ENCODE peak calls at places on chromosomes 16 and 17, in five cellular contexts. O is astrocyte; C is ovary; R is body of pancreas; D is CD4-positive, alpha-beta T cell. U is an unnamed sample.
A peak's percentile ranks its signal among the peaks of the same experiment; 100 is the strongest.

GRCh38 chr17:1031711-1032110 is 34.8 kb downstream of the TIMM22 start:
- DNase-seq in O (peak; percentile 33), C (peak; percentile 80), R (peak; percentile 32), D (no peak), U (peak; percentile 85)

GRCh38 chr17:27457731-27458523 is 1.7 kb downstream of the KSR1 start:
- DNase-seq in O (no peak), C (no peak), R (no peak), D (no peak), U (no peak)

GRCh38 chr16:56848056-56848936 is 16.7 kb upstream of the SLC12A3 start:
- DNase-seq in O (peak; percentile 81), C (peak; percentile 50), R (peak; percentile 56), D (no peak), U (no peak)

GRCh38 chr16:10296956-10297340 is 88.9 kb upstream of the ATF7IP2 start:
- DNase-seq in O (no peak), C (no peak), R (no peak), D (no peak), U (no peak)

GRCh38 chr16:5442054-5442453 is 344.5 kb upstream of the EEF2KMT start:
- DNase-seq in O (no peak), C (no peak), R (no peak), D (no peak), U (no peak)

GRCh38 chr16:75238853-75239371 is 12.5 kb downstream of the BCAR1 start:
- DNase-seq in O (no peak), C (no peak), R (no peak), D (no peak), U (no peak)

GRCh38 chr17:44587339-44587738 is 30.1 kb downstream of the FZD2 start:
- DNase-seq in O (peak; percentile 98), C (peak; percentile 22), R (peak; percentile 47), D (no peak), U (peak; percentile 33)

GRCh38 chr17:41976142-41976768 is 9.7 kb downstream of the CNP start:
- DNase-seq in O (no peak), C (peak; percentile 65), R (no peak), D (no peak), U (no peak)

GRCh38 chr17:28033972-28034714 is 8.3 kb upstream of the NLK start:
- DNase-seq in O (peak; percentile 92), C (no peak), R (no peak), D (no peak), U (no peak)

GRCh38 chr17:81556863-81557262 is 4.7 kb upstream of the FAAP100 start:
- DNase-seq in O (no peak), C (no peak), R (no peak), D (no peak), U (no peak)

GRCh38 chr17:15465045-15465701 is 2.2 kb downstream of the CDRT4 start:
- DNase-seq in O (no peak), C (no peak), R (no peak), D (no peak), U (no peak)

GRCh38 chr17:43576563-43577229 is 30.6 kb upstream of the ETV4 start:
- DNase-seq in O (no peak), C (peak; percentile 72), R (peak; percentile 69), D (peak; percentile 62), U (peak; percentile 67)

GRCh38 chr16:53281859-53282258 is 152.4 kb upstream of the RBL2 start:
- DNase-seq in O (no peak), C (no peak), R (no peak), D (no peak), U (no peak)

GRCh38 chr16:12661656-12662172 is 142.0 kb downstream of the CPPED1 start:
- DNase-seq in O (no peak), C (no peak), R (no peak), D (no peak), U (peak; percentile 30)

GRCh38 chr16:66660422-66661209 is 35.9 kb downstream of the CMTM4 start:
- DNase-seq in O (peak; percentile 88), C (peak; percentile 66), R (peak; percentile 75), D (no peak), U (peak; percentile 57)

GRCh38 chr16:68368602-68368944 is 57.8 kb downstream of the PRMT7 start:
- DNase-seq in O (no peak), C (no peak), R (no peak), D (no peak), U (no peak)

GRCh38 chr17:50550661-50551432 is 3.9 kb downstream of the SPATA20 start:
- DNase-seq in O (peak; percentile 60), C (peak; percentile 90), R (peak; percentile 85), D (no peak), U (peak; percentile 84)

GRCh38 chr17:75965468-75965867 is 13.5 kb downstream of the ACOX1 start:
- DNase-seq in O (no peak), C (no peak), R (no peak), D (no peak), U (no peak)

GRCh38 chr17:82303944-82304808 is 13.2 kb downstream of the CD7 start:
- DNase-seq in O (no peak), C (peak; percentile 49), R (no peak), D (no peak), U (no peak)

GRCh38 chr17:79504181-79504605 is 106.7 kb downstream of the RBFOX3 start:
- DNase-seq in O (no peak), C (no peak), R (no peak), D (no peak), U (no peak)

GRCh38 chr17:13306310-13306962 is 288.6 kb upstream of the ELAC2 start:
- DNase-seq in O (peak; percentile 74), C (no peak), R (peak; percentile 54), D (no peak), U (peak; percentile 25)

GRCh38 chr16:57759541-57760356 is 24.2 kb downstream of the KATNB1 start:
- DNase-seq in O (no peak), C (no peak), R (no peak), D (no peak), U (no peak)

GRCh38 chr17:21288581-21289017 is 4.1 kb downstream of the MAP2K3 start:
- DNase-seq in O (no peak), C (no peak), R (peak; percentile 44), D (no peak), U (no peak)

GRCh38 chr16:30652718-30653117 is 2.0 kb downstream of the PRR14 start:
- DNase-seq in O (no peak), C (no peak), R (no peak), D (no peak), U (no peak)

GRCh38 chr16:30655815-30656347 is 2.4 kb upstream of the FBRS start:
- DNase-seq in O (no peak), C (no peak), R (no peak), D (no peak), U (no peak)

GRCh38 chr16:30656974-30657865 is 1.0 kb upstream of the FBRS start:
- DNase-seq in O (no peak), C (no peak), R (no peak), D (no peak), U (no peak)

GRCh38 chr16:30656388-30656787 is 1.8 kb upstream of the FBRS start:
- DNase-seq in O (no peak), C (no peak), R (no peak), D (no peak), U (no peak)

DNA sequence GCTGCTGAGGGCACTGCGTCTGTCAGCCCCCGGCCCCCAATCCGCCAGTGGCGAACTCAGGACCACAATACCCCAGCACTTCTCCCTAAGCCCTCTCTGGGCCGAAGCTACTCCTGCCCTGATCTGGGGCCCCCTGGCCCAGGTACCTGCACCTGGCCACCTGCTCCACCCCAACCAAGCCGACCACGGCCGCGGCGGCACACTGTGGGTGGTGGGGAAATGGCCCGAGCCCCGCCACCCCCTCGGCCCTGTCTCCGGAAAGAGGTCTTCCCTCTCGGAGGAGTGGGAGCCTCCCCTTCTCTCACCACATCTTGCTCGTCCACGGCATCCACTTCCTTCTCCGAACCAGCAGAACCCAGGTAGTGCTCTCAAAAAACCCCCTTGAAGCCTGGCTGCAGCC is 3.4 kb upstream of the FBRS start:
- DNase-seq in O (no peak), C (no peak), R (no peak), D (no peak), U (no peak)
- TF ChIP-seq CTCF in O (no peak), C (no peak), R (no peak), D (no peak), U (no peak)

DNA sequence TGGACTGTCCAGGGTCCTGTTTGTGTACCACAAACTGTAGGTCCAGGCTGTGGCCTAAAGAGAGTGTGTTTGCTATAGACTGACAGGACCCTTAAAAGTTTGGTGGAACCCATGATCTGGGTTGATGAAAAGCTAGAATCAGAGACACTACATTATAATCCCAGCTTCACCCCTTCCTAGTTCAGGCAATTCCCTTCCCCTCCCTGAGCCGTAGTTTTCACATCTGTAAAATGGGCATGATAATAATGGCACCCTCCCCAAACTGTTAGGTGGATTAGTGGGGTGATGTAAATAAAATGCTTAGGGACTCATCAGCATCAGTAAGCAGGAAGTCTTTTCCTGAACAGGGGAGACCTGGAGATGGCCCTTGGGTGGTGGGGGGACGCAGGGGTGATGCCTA is 2.5 kb downstream of the SCNN1B start:
- DNase-seq in O (no peak), C (no peak), R (no peak), D (no peak), U (no peak)
- H3K9me3 ChIP-seq in O (no peaks in the 10 kb centered on the region), C (no peaks in the 10 kb centered on the region), R (no peaks in the 10 kb centered on the region), D (no peaks in the 10 kb centered on the region), U (no peaks in the 10 kb centered on the region)

GRCh38 chr17:64275016-64275415 is 12.0 kb upstream of the TEX2 start:
- DNase-seq in O (no peak), C (no peak), R (no peak), D (no peak), U (no peak)
- H3K27me3 ChIP-seq in O (no peaks in the 10 kb centered on the region), C (no peaks in the 10 kb centered on the region), R (no peaks in the 10 kb centered on the region), D (no peaks in the 10 kb centered on the region), U (no peaks in the 10 kb centered on the region)

GRCh38 chr16:85167589-85168537 is 55.6 kb upstream of the CIBAR2 start:
- DNase-seq in O (no peak), C (no peak), R (no peak), D (no peak), U (no peak)

GRCh38 chr16:85168732-85169256 is 56.5 kb upstream of the CIBAR2 start:
- DNase-seq in O (no peak), C (peak; percentile 89), R (peak; percentile 47), D (no peak), U (peak; percentile 75)

GRCh38 chr16:85171004-85171808 is 58.9 kb upstream of the CIBAR2 start:
- DNase-seq in O (no peak), C (no peak), R (no peak), D (no peak), U (no peak)

GRCh38 chr16:85170066-85171003 is 58.1 kb upstream of the CIBAR2 start:
- DNase-seq in O (no peak), C (no peak), R (no peak), D (no peak), U (no peak)

GRCh38 chr16:85169333-85170065 is 57.2 kb upstream of the CIBAR2 start:
- DNase-seq in O (peak; percentile 46), C (no peak), R (no peak), D (no peak), U (no peak)
- TF ChIP-seq CTCF in O (no peak), C (peak; percentile 22), R (no peak), D (no peak), U (no peak)

GRCh38 chr16:78982344-78982743 is 618.2 kb downstream of the MAF start:
- DNase-seq in O (no peak), C (no peak), R (no peak), D (no peak), U (no peak)

GRCh38 chr16:78984887-78985464 is 615.6 kb downstream of the MAF start:
- DNase-seq in O (no peak), C (no peak), R (no peak), D (no peak), U (peak; percentile 23)

GRCh38 chr16:78976212-78976611 is 624.3 kb downstream of the MAF start:
- DNase-seq in O (no peak), C (no peak), R (no peak), D (no peak), U (no peak)

GRCh38 chr16:78984324-78984723 is 616.2 kb downstream of the MAF start:
- DNase-seq in O (no peak), C (no peak), R (no peak), D (no peak), U (no peak)

GRCh38 chr16:78980825-78981224 is 619.7 kb downstream of the MAF start:
- DNase-seq in O (no peak), C (no peak), R (no peak), D (no peak), U (no peak)
- H3K9me3 ChIP-seq in O (no peaks in the 10 kb centered on the region), C (no peaks in the 10 kb centered on the region), R (no peaks in the 10 kb centered on the region), D (no peaks in the 10 kb centered on the region), U (no peaks in the 10 kb centered on the region)